ENCODE peak calls at places on chromosomes 1 and 21, in six cellular contexts. S is stimulated activated naive CD8-positive, alpha-beta T cell treated with anti-CD3 and anti-CD28 coated beads, Interleukin-15, amount 100 ng/mL, for 72 hours; C is NCI-H460; U is NCI-H1694 treated with DMSO at 0.1 percent for 48 hours; X is COR-L47; G is activated CD4-positive, alpha-beta T cell treated with anti-CD3 and anti-CD28 coated beads, Interleukin-2, amount 50 U/mL, for 24 hours. Z is an unnamed sample.

GRCh38 chr1:53688703-53689102 is 50.3 kb downstream of the GLIS1 start:
- DNase-seq in U (no peak), G (no peak), S (no peak), C (no peak), X (no peak), Z (no peak)

GRCh38 chr1:160978510-160978927 is 23.9 kb upstream of the ITLN2 start:
- DNase-seq in U (no peak), S (no peak), G (no peak), X (peak), C (no peak), Z (no peak)

GRCh38 chr1:5992814-5993552 is 758 bp upstream of the NPHP4 start:
- DNase-seq in X (peak), G (no peak), U (peak), C (no peak), S (peak), Z (no peak)

GRCh38 chr1:2009297-2010053 is 5.9 kb upstream of the CFAP74 start:
- DNase-seq in G (no peak), U (no peak), C (no peak), S (no peak), X (no peak), Z (no peak)

GRCh38 chr1:188782220-188782841 is 1695.3 kb downstream of the BRINP3 start:
- DNase-seq in U (peak), G (no peak), S (no peak), X (peak), C (peak), Z (no peak)

GRCh38 chr1:9233241-9233941 is 1.2 kb upstream of the H6PD start:
- DNase-seq in X (no peak), S (no peak), G (no peak), U (no peak), C (no peak), Z (no peak)

GRCh38 chr1:61097326-61097725 is 15.0 kb downstream of the NFIA start:
- DNase-seq in G (no peak), X (no peak), U (no peak), C (no peak), S (no peak), Z (no peak)

GRCh38 chr1:155514582-155515187 is 47.9 kb downstream of the ASH1L start:
- DNase-seq in S (no peak), X (no peak), U (no peak), G (peak), C (no peak), Z (no peak)

GRCh38 chr1:29686012-29686930 is 449.9 kb downstream of the PTPRU start:
- DNase-seq in S (no peak), U (no peak), G (no peak), C (no peak), X (no peak), Z (no peak)

GRCh38 chr1:87249803-87250202 is 78.9 kb upstream of the LMO4 start:
- DNase-seq in G (no peak), U (no peak), S (no peak), X (no peak), C (no peak), Z (no peak)

GRCh38 chr1:28287315-28287714 is 28.0 kb downstream of the SESN2 start:
- DNase-seq in U (no peak), X (no peak), G (no peak), C (no peak), S (no peak), Z (no peak)

GRCh38 chr1:53526451-53527101 is 67.4 kb downstream of the DMRTB1 start:
- DNase-seq in X (no peak), S (no peak), C (no peak), G (no peak), U (no peak), Z (no peak)

GRCh38 chr1:14061204-14061603 is 361.2 kb downstream of the PRDM2 start:
- DNase-seq in U (no peak), X (no peak), G (no peak), S (no peak), C (no peak), Z (no peak)

GRCh38 chr1:27575861-27576331 is 28.0 kb downstream of the AHDC1 start:
- DNase-seq in C (no peak), U (no peak), S (no peak), G (no peak), X (no peak), Z (no peak)

GRCh38 chr21:23017989-23018388 is 2019.8 kb downstream of the NCAM2 start:
- DNase-seq in S (no peak), U (no peak), C (no peak), G (no peak), X (no peak), Z (no peak)

GRCh38 chr1:181655756-181656155 is 172.4 kb downstream of the CACNA1E start:
- DNase-seq in U (no peak), G (no peak), S (no peak), X (no peak), C (peak), Z (no peak)

GRCh38 chr1:49102752-49103151 is 326.1 kb upstream of the BEND5 start:
- DNase-seq in S (no peak), U (no peak), X (no peak), C (no peak), G (no peak), Z (no peak)

GRCh38 chr1:54666333-54666732 is 24.7 kb downstream of the MROH7 start:
- DNase-seq in S (no peak), U (no peak), C (no peak), X (no peak), G (no peak), Z (no peak)

GRCh38 chr1:57206038-57206437 is 217.8 kb downstream of the DAB1 start:
- DNase-seq in C (no peak), S (no peak), G (no peak), U (no peak), X (no peak), Z (no peak)

GRCh38 chr1:221032616-221033342 is 153.5 kb downstream of the HLX start:
- DNase-seq in G (no peak), U (no peak), S (no peak), X (no peak), C (no peak), Z (no peak)

GRCh38 chr1:163315773-163316374 is 5.9 kb upstream of the NUF2 start:
- DNase-seq in C (peak), G (peak), X (peak), S (no peak), U (peak), Z (peak)

GRCh38 chr21:45405271-45405818 is 380 bp downstream of the COL18A1 start:
- DNase-seq in U (no peak), X (no peak), S (no peak), C (no peak), G (no peak), Z (no peak)

GRCh38 chr1:208119225-208119606 is 125.0 kb downstream of the PLXNA2 start:
- DNase-seq in X (no peak), U (no peak), G (no peak), S (no peak), C (no peak), Z (no peak)

GRCh38 chr21:37562920-37563640 is 196.5 kb downstream of the DYRK1A start:
- DNase-seq in X (peak), G (no peak), S (no peak), C (no peak), U (no peak), Z (no peak)

GRCh38 chr1:36305915-36306209 is 306 bp upstream of the SH3D21 start:
- DNase-seq in S (peak), G (no peak), C (no peak), U (no peak), X (no peak), Z (no peak)

GRCh38 chr1:193338194-193338593 is 151.8 kb upstream of the B3GALT2 start:
- DNase-seq in G (no peak), X (peak), S (no peak), C (no peak), U (no peak), Z (no peak)

GRCh38 chr1:208536176-208536575 is 292.0 kb upstream of the PLXNA2 start:
- DNase-seq in S (no peak), X (no peak), C (no peak), U (no peak), G (no peak), Z (no peak)

GRCh38 chr1:149927056-149927534 is 508 bp downstream of the SF3B4 start:
- DNase-seq in G (no peak), S (no peak), U (no peak), C (no peak), X (no peak), Z (no peak)

GRCh38 chr21:43667191-43667904 is 8.0 kb downstream of the RRP1B start:
- DNase-seq in S (no peak), U (no peak), G (no peak), X (no peak), C (no peak), Z (no peak)

GRCh38 chr21:45102391-45102932 is 28.1 kb downstream of the ADARB1 start:
- DNase-seq in C (peak), U (no peak), X (no peak), S (no peak), G (no peak), Z (no peak)

GRCh38 chr1:15341634-15342375 is 67.9 kb upstream of the EFHD2 start:
- DNase-seq in C (no peak), U (no peak), G (no peak), X (no peak), S (no peak), Z (no peak)